ENCODE peak calls at places on chromosomes 16 and 17, in seven cellular contexts. W is GM23248, S is cardiac muscle cell, G is hepatocyte, O is Peyer's patch, B is heart left ventricle, C is stomach. I is an unnamed sample. For H3K4me1, the result is how much of the 10 kb centered on the place peaks cover.

GRCh38 chr16:7921360-7921759 is 588.7 kb downstream of the RBFOX1 start:
- DNase-seq in B (no peak), G (peak), O (no peak), W (no peak), C (no peak), S (no peak), I (no peak)

GRCh38 chr16:6482861-6483530 is 849.6 kb upstream of the RBFOX1 start:
- DNase-seq in O (peak), C (no peak), S (no peak), B (no peak), G (no peak), W (no peak), I (no peak)

GRCh38 chr16:55643161-55643970 is 12.4 kb upstream of the SLC6A2 start:
- DNase-seq in O (no peak), B (no peak), C (peak), S (peak), G (no peak), W (peak), I (no peak)

GRCh38 chr16:86569843-86570447 is 3.3 kb downstream of the FOXC2 start:
- DNase-seq in B (no peak), C (no peak), O (no peak), S (no peak), W (no peak), G (no peak), I (no peak)

GRCh38 chr16:50441758-50442157 is 73.0 kb upstream of the BRD7 start:
- DNase-seq in B (no peak), G (no peak), O (no peak), S (no peak), C (no peak), W (no peak), I (no peak)

GRCh38 chr17:66655861-66656260 is 179.1 kb upstream of the CACNG5 start:
- DNase-seq in C (no peak), W (peak), G (no peak), O (no peak), S (peak), B (no peak), I (no peak)

GRCh38 chr17:29253037-29253436 is 6.4 kb downstream of the CRYBA1 start:
- DNase-seq in O (no peak), B (no peak), S (no peak), W (no peak), G (no peak), C (no peak), I (no peak)

GRCh38 chr16:89722392-89723278 is 1.3 kb downstream of the ZNF276 start:
- DNase-seq in B (peak), O (peak), G (peak), S (peak), W (peak), C (peak), I (peak)

GRCh38 chr17:34201225-34201624 is 53.9 kb upstream of the CCL2 start:
- DNase-seq in B (no peak), G (no peak), C (no peak), W (no peak), S (peak), O (no peak), I (no peak)

GRCh38 chr17:60065136-60065535 is 13.6 kb downstream of the HEATR6 start:
- DNase-seq in G (no peak), B (no peak), W (peak), C (no peak), O (no peak), S (peak), I (no peak)

GRCh38 chr17:82942166-82943130 is 102.6 kb upstream of the ZNF750 start:
- DNase-seq in C (no peak), O (peak), G (no peak), W (no peak), S (no peak), B (peak), I (peak)

GRCh38 chr17:58504826-58505351 is 9.5 kb downstream of the MTMR4 start:
- DNase-seq in G (no peak), O (no peak), S (no peak), C (no peak), W (no peak), B (no peak), I (no peak)

GRCh38 chr17:69900101-69900500 is 174.9 kb upstream of the KCNJ16 start:
- DNase-seq in S (no peak), W (no peak), O (no peak), C (no peak), B (no peak), G (no peak), I (no peak)

GRCh38 chr17:48722924-48723554 is at the start of gene PRAC2:
- DNase-seq in G (no peak), S (no peak), C (no peak), O (no peak), W (no peak), B (no peak), I (no peak)

GRCh38 chr16:19389246-19389645 is 28.4 kb upstream of the TMC5 start:
- DNase-seq in C (peak), S (peak), B (no peak), G (peak), W (peak), O (peak), I (peak)

GRCh38 chr16:89686520-89687091 is at the start of gene CDK10:
- DNase-seq in S (peak), W (peak), B (peak), O (peak), C (peak), G (peak), I (peak)

GRCh38 chr17:62827722-62828498 is 19.8 kb upstream of the MARCHF10 start:
- DNase-seq in B (no peak), W (peak), S (peak), G (peak), C (no peak), O (no peak), I (no peak)

GRCh38 chr16:82016268-82016667 is 5.0 kb upstream of the SDR42E1 start:
- DNase-seq in G (peak), O (no peak), B (no peak), C (no peak), W (peak), S (peak), I (no peak)

GRCh38 chr17:60087882-60088669 is 9.4 kb upstream of the HEATR6 start:
- DNase-seq in C (peak), S (peak), W (peak), O (no peak), B (no peak), G (peak), I (no peak)

GRCh38 chr17:58319181-58320162 is 9.1 kb downstream of the TSPOAP1 start:
- DNase-seq in S (no peak), G (no peak), O (no peak), W (no peak), B (peak), C (no peak), I (no peak)

GRCh38 chr16:55035037-55035436 is 104.4 kb downstream of the IRX5 start:
- DNase-seq in G (peak), S (peak), O (no peak), C (peak), W (peak), B (no peak), I (no peak)

GRCh38 chr17:56653877-56654276 is 60.4 kb downstream of the NOG start:
- DNase-seq in S (peak), O (no peak), B (no peak), C (no peak), G (peak), W (peak), I (no peak)

GRCh38 chr17:43818966-43819365 is 14.0 kb downstream of the MPP3 start:
- DNase-seq in S (no peak), C (no peak), W (no peak), O (no peak), G (no peak), B (no peak), I (no peak)

GRCh38 chr17:58452738-58453137 is 35.4 kb upstream of the RNF43 start:
- DNase-seq in O (no peak), W (peak), S (peak), C (no peak), G (no peak), B (no peak), I (no peak)

GRCh38 chr17:39062846-39063680 is 88.4 kb downstream of the PLXDC1 start:
- DNase-seq in S (no peak), B (no peak), C (no peak), G (no peak), W (peak), O (no peak), I (no peak)

GRCh38 chr17:77572065-77572601 is 386.4 kb upstream of the TNRC6C start:
- DNase-seq in G (no peak), B (no peak), C (no peak), O (no peak), W (no peak), S (no peak), I (no peak)

GRCh38 chr17:77569846-77570564 is 388.5 kb upstream of the TNRC6C start:
- DNase-seq in S (no peak), B (no peak), G (no peak), O (no peak), W (no peak), C (no peak), I (no peak)

GRCh38 chr17:77571562-77571981 is 386.9 kb upstream of the TNRC6C start:
- DNase-seq in O (no peak), B (no peak), C (peak), W (peak), G (no peak), S (peak), I (no peak)

GRCh38 chr17:77570565-77570898 is 388.0 kb upstream of the TNRC6C start:
- DNase-seq in B (no peak), W (no peak), C (no peak), G (no peak), S (no peak), O (no peak), I (no peak)

DNA sequence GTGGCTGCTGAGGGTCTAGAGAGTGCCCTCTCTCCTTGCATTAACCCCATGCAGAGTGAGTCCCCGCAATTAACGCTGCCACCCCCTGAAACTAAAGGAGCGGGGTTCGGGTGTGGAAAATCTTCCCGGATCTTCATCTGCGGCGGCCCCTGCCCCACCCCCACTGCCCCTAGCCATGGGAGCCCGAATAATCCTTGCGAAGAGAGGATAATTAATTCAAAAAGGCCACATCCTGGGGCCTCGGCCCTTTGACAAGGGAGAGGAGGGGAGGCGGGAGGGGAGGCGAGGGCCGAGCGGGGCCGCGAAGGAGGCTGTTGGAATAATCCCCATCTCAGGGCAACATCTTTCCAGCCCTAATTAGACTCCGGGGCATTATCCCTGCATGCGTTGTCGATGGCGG is 387.4 kb upstream of the TNRC6C start:
- DNase-seq in G (no peak), S (no peak), W (no peak), O (no peak), C (no peak), B (no peak), I (no peak)
- H3K27ac ChIP-seq in G (no peak), S (no peak), W (no peak), O (no peak), C (no peak), B (no peak), I (no peak)

GRCh38 chr16:88529596-88529995 is 40.6 kb upstream of the ZC3H18 start:
- DNase-seq in S (no peak), B (peak), O (no peak), W (no peak), G (no peak), C (no peak), I (no peak)
- H3K4me1 ChIP-seq in S (under half), B (under half), O (under half), W (under half), G (under half), C (half or more), I (under half)

DNA sequence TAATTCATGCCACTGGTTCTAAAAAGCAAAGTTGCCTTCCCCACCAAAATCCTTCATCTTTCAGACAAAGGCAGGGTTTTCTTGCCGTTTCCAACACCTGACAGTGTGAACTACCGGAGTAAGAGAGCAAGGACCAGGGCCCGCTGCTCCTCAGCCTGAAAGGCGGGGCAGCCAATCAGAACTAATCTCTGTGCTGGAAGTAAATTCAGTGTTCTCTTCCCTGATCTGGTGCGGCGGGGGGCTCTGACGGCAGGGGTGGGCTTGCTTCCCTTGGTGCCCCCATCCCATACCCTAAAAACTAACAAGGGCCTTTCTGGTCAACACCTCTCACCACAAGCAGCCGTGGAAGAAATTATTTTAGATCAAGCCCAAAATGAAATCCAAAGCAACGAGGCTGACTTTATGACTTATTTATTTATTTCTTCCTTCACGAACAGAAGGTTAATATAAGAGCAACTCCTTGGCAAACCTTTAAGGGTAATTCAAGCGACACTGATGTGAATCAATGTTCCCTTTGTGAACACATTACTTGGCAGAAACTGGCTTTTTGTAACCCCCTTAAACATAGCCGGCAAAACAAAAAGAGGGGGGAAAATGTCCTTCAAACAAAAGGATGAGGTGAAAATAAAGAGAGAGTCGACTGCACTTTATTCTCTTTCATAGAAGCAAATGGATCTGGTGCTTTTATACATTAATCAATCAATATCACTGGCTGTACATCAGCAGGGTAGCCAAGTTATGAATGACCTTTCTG is 189.9 kb downstream of the ZFHX3 start:
- DNase-seq in B (no peak), C (no peak), G (no peak), O (no peak), S (no peak), W (no peak), I (no peak)
- H3K4me3 ChIP-seq in B (no peak), C (no peak), G (no peak), O (no peak), S (no peak), W (no peak), I (no peak)

GRCh38 chr16:57762365-57763289 is 27.1 kb downstream of the KATNB1 start:
- DNase-seq in O (no peak), W (no peak), G (no peak), C (no peak), B (peak), S (no peak), I (no peak)
- H3K27ac ChIP-seq in O (no peak), W (no peak), G (no peak), C (no peak), B (no peak), S (no peak), I (no peak)

DNA sequence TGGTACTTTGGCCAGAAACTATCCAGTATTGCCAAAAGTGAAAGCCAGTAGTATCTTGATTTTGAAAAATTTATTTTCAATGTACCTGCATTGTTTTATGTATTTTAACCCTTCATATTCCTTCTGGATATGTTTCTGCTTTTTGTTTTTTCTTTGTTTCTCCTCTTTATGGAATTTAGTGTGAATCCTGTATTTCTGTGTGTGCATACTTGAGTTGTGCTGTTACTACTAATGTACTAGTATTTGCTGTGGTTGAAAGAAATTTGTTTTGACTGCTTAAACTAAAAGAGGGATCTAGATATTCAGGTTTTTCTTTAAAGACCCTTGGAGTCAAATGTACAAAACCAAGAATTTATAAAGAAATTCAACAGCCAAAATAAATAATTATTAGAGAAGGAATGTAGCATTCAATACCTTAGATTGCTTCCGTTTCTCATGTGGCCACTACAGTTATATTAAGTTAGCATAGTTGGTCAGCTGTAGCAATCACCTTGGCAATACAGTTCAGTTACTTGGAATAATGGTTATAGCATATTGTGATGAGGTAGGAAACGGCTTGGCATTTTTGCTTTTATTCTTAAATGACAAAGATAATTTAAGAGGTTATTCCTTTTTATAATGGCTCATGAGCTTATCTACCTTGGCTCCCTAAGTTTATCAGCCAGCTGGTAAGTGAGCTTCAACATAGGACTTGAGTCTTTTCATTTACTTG is 4.9 kb downstream of the PHKB start:
- DNase-seq in B (no peak), G (no peak), W (no peak), O (no peak), S (no peak), C (no peak), I (no peak)
- H3K4me1 ChIP-seq in B (half or more), G (under half), W (under half), O (under half), S (half or more), C (half or more), I (under half)

GRCh38 chr17:2511138-2511461 is 588 bp downstream of the METTL16 start:
- DNase-seq in O (no peak), G (no peak), W (no peak), S (no peak), C (no peak), B (no peak), I (no peak)

GRCh38 chr17:2510559-2510958 is 1.1 kb downstream of the METTL16 start:
- DNase-seq in S (no peak), O (no peak), C (no peak), W (no peak), B (no peak), G (no peak), I (no peak)

GRCh38 chr17:2511462-2512369 is at the start of gene METTL16:
- DNase-seq in O (peak), G (peak), W (peak), S (peak), B (peak), C (peak), I (peak)

GRCh38 chr17:2503627-2504026 is 8.1 kb downstream of the METTL16 start:
- DNase-seq in O (no peak), G (no peak), C (no peak), S (no peak), W (no peak), B (no peak), I (no peak)

GRCh38 chr17:2508035-2508434 is 3.7 kb downstream of the METTL16 start:
- DNase-seq in S (no peak), O (no peak), G (no peak), W (no peak), C (no peak), B (no peak), I (no peak)
- H3K4me3 ChIP-seq in S (no peak), O (no peak), G (no peak), W (no peak), C (no peak), B (no peak), I (no peak)

GRCh38 chr17:78971764-78972506 is 7.8 kb downstream of the LGALS3BP start:
- DNase-seq in O (peak), S (no peak), C (no peak), W (no peak), G (no peak), B (no peak), I (no peak)

GRCh38 chr17:78973196-78973595 is 6.5 kb downstream of the LGALS3BP start:
- DNase-seq in O (peak), C (no peak), W (no peak), S (peak), G (peak), B (no peak), I (no peak)

GRCh38 chr17:78974635-78975591 is 4.8 kb downstream of the LGALS3BP start:
- DNase-seq in O (peak), G (peak), W (peak), S (peak), B (no peak), C (peak), I (no peak)

GRCh38 chr17:78972507-78973105 is 7.1 kb downstream of the LGALS3BP start:
- DNase-seq in W (no peak), B (no peak), G (no peak), C (no peak), O (peak), S (no peak), I (no peak)

GRCh38 chr17:78973792-78974520 is 5.8 kb downstream of the LGALS3BP start:
- DNase-seq in G (peak), C (no peak), S (no peak), W (no peak), B (no peak), O (no peak), I (no peak)
- H3K27ac ChIP-seq in G (no peak), C (no peak), S (no peak), W (no peak), B (no peak), O (no peak), I (no peak)

DNA sequence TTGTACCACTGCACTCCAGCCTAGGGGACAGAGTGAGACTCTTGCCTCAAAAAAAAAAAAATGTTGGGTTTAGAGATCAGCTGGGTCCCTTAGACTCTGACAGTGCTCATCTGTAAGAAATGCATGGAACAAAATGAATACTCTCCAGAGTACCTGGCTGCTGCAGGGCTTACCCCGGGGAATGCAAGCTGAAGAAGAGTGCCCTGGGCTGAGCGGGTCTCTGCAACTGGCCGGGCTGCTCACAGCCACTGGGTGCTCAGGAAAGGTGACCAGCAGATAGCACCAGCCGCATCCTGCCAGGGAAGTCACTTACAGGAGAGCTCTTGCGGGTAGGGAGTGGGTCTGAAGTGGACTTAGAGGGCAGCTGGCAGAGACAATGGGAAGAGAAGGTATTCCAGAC is 82.1 kb downstream of the GAS7 start:
- DNase-seq in S (no peak), O (no peak), W (no peak), B (no peak), G (no peak), C (no peak), I (no peak)
- H3K4me1 ChIP-seq in S (under half), O (under half), W (under half), B (half or more), G (under half), C (half or more), I (half or more)

I was measured in CD8-positive, alpha-beta memory T cell.